ENCODE peak calls at places on chromosomes 3 and 15, in ten cellular contexts. Y, A, H, Q, T, N, J, E, D and Z are unnamed samples.

GRCh38 chr3:40718209-40718608 is 193.4 kb downstream of the ZNF621 start:
- DNase-seq in Y (no peak), A (no peak), H (no peak), Q (no peak), T (no peak), N (no peak), J (no peak), E (no peak), D (no peak), Z (no peak)

GRCh38 chr15:66389859-66390382 is 3.2 kb downstream of the MAP2K1 start:
- DNase-seq in Y (no peak), A (no peak), H (no peak), Q (no peak), T (no peak), N (no peak), J (no peak), E (no peak), D (no peak), Z (no peak)

GRCh38 chr15:81091889-81092558 is 42.0 kb upstream of the CFAP161 start:
- DNase-seq in Y (no peak), A (no peak), H (no peak), Q (no peak), T (no peak), N (peak), J (no peak), E (peak), D (peak), Z (no peak)

GRCh38 chr3:33474895-33475294 is 34.7 kb upstream of the UBP1 start:
- DNase-seq in Y (no peak), A (no peak), H (no peak), Q (no peak), T (no peak), N (no peak), J (no peak), E (no peak), D (no peak), Z (no peak)

GRCh38 chr15:48962662-48963523 is 826 bp downstream of the SHC4 start:
- DNase-seq in Y (no peak), A (no peak), H (no peak), Q (peak), T (no peak), N (peak), J (no peak), E (no peak), D (no peak), Z (no peak)

GRCh38 chr3:184600685-184601377 is 39.2 kb downstream of the EPHB3 start:
- DNase-seq in Y (no peak), A (no peak), H (no peak), Q (no peak), T (no peak), N (no peak), J (no peak), E (no peak), D (no peak), Z (no peak)

GRCh38 chr3:122183521-122183892 is at the start of gene CASR:
- DNase-seq in Y (peak), A (peak), H (no peak), Q (no peak), T (peak), N (no peak), J (no peak), E (no peak), D (no peak), Z (no peak)

GRCh38 chr3:134373278-134373941 is 837 bp downstream of the AMOTL2 start:
- DNase-seq in Y (peak), A (peak), H (peak), Q (peak), T (peak), N (peak), J (peak), E (no peak), D (no peak), Z (peak)

GRCh38 chr3:168040624-168041208 is 55.0 kb downstream of the GOLIM4 start:
- DNase-seq in Y (no peak), A (no peak), H (no peak), Q (no peak), T (no peak), N (no peak), J (no peak), E (peak), D (peak), Z (no peak)

GRCh38 chr3:12708584-12709192 is 44.8 kb upstream of the RAF1 start:
- DNase-seq in Y (no peak), A (no peak), H (peak), Q (peak), T (no peak), N (peak), J (no peak), E (no peak), D (no peak), Z (no peak)

GRCh38 chr3:159892171-159892791 is 96.4 kb upstream of the IL12A start:
- DNase-seq in Y (no peak), A (no peak), H (no peak), Q (no peak), T (no peak), N (no peak), J (no peak), E (no peak), D (no peak), Z (no peak)

GRCh38 chr15:64883097-64883581 is 28.6 kb upstream of the ANKDD1A start:
- DNase-seq in Y (no peak), A (no peak), H (no peak), Q (no peak), T (peak), N (no peak), J (no peak), E (no peak), D (no peak), Z (no peak)

GRCh38 chr3:113055201-113055600 is 64.4 kb downstream of the GTPBP8 start:
- DNase-seq in Y (no peak), A (no peak), H (no peak), Q (no peak), T (no peak), N (no peak), J (no peak), E (no peak), D (no peak), Z (no peak)

GRCh38 chr3:113053169-113053568 is 62.4 kb downstream of the GTPBP8 start:
- DNase-seq in Y (no peak), A (no peak), H (no peak), Q (no peak), T (no peak), N (no peak), J (no peak), E (no peak), D (no peak), Z (no peak)

GRCh38 chr3:113057117-113057516 is 66.3 kb downstream of the GTPBP8 start:
- DNase-seq in Y (no peak), A (no peak), H (no peak), Q (no peak), T (no peak), N (no peak), J (no peak), E (no peak), D (no peak), Z (no peak)

GRCh38 chr3:113051827-113052226 is 61.0 kb downstream of the GTPBP8 start:
- DNase-seq in Y (no peak), A (no peak), H (no peak), Q (no peak), T (no peak), N (no peak), J (no peak), E (no peak), D (no peak), Z (no peak)

GRCh38 chr3:113054552-113054951 is 63.8 kb downstream of the GTPBP8 start:
- DNase-seq in Y (no peak), A (no peak), H (no peak), Q (no peak), T (no peak), N (no peak), J (no peak), E (no peak), D (no peak), Z (no peak)
- H3K27ac ChIP-seq in Y (no peak), A (no peak), H (no peak), Q (no peak), T (no peak), N (no peak), J (no peak), E (no peak), D (no peak), Z (no peak)

DNA sequence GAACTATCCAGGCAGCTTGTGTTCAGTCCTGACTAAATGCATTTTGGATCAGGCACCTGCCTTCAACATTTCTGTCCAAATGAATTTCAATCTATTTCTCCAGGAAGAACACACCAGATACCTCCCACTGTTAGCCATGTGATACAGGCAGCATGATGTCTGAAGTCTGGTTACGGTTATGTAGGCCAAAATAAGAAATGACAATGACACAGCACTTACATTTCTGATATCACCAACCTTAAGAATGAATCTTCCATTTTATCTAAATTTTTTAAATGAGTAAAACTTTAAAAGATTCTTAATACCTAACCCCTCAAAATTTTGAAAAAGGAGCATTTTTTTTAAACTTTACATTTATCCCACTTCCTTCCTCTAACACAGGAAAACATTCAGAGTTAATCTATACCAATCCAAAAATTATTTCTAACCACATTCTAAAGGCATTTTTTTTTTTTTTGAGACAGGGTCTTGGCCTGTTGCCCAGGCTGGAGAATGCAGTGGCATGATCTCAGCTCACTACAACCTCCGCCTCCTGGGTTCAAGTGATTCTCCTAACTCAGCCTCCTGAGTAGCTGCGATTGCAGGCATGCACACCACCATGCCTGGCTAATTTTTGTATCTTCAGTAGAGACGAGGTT is at the start of gene MAP4:
- DNase-seq in Y (no peak), A (no peak), H (no peak), Q (no peak), T (no peak), N (peak), J (no peak), E (peak), D (no peak), Z (no peak)
- TF ChIP-seq POLR2A in Y (no peak), A (no peak), H (no peak), Q (no peak), T (no peak), N (peak), J (no peak), E (no peak), D (no peak), Z (no peak)

GRCh38 chr3:186882881-186883685 is 40.6 kb downstream of the ADIPOQ start:
- DNase-seq in Y (no peak), A (no peak), H (no peak), Q (no peak), T (no peak), N (no peak), J (no peak), E (peak), D (peak), Z (peak)

GRCh38 chr3:186880392-186880791 is 37.9 kb downstream of the ADIPOQ start:
- DNase-seq in Y (no peak), A (no peak), H (no peak), Q (no peak), T (no peak), N (no peak), J (no peak), E (no peak), D (no peak), Z (peak)

GRCh38 chr3:186883686-186884058 is 41.2 kb downstream of the ADIPOQ start:
- DNase-seq in Y (no peak), A (no peak), H (no peak), Q (no peak), T (no peak), N (no peak), J (no peak), E (no peak), D (no peak), Z (no peak)

GRCh38 chr3:186879776-186880175 is 37.3 kb downstream of the ADIPOQ start:
- DNase-seq in Y (no peak), A (no peak), H (no peak), Q (no peak), T (no peak), N (no peak), J (no peak), E (no peak), D (no peak), Z (no peak)

DNA sequence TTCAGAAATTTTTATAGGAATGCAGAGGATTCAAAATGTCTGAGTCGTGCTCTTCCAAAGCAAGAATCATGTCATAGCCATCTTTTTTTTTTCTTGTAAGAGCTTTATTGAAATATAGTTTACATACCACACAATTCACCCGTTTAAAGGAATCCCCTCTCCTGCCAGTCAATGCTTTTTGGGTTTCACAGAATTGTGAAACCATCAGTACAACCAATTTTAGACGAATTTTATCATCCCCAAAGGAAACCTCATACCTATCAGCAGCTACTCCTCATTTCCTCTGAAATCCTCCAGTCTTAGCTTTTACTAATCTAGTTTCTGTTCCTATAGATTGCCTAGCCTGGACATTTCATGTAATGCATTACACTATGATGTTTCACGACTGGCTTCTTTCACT is 39.6 kb downstream of the ADIPOQ start:
- DNase-seq in Y (no peak), A (no peak), H (no peak), Q (no peak), T (no peak), N (no peak), J (no peak), E (no peak), D (no peak), Z (no peak)
- H3K27ac ChIP-seq in Y (no peak), A (no peak), H (no peak), Q (no peak), T (no peak), N (no peak), J (no peak), E (peak), D (no peak), Z (no peak)

GRCh38 chr3:125072749-125073404 is 17.1 kb upstream of the HEG1 start:
- DNase-seq in Y (no peak), A (no peak), H (no peak), Q (no peak), T (no peak), N (no peak), J (no peak), E (no peak), D (no peak), Z (no peak)

GRCh38 chr3:125072310-125072709 is 16.5 kb upstream of the HEG1 start:
- DNase-seq in Y (no peak), A (no peak), H (no peak), Q (no peak), T (no peak), N (no peak), J (no peak), E (no peak), D (no peak), Z (no peak)

GRCh38 chr3:125075738-125076137 is 19.9 kb upstream of the HEG1 start:
- DNase-seq in Y (no peak), A (no peak), H (no peak), Q (no peak), T (no peak), N (no peak), J (no peak), E (no peak), D (no peak), Z (no peak)

GRCh38 chr3:125076464-125076863 is 20.7 kb upstream of the HEG1 start:
- DNase-seq in Y (no peak), A (no peak), H (no peak), Q (no peak), T (no peak), N (no peak), J (no peak), E (no peak), D (no peak), Z (no peak)

DNA sequence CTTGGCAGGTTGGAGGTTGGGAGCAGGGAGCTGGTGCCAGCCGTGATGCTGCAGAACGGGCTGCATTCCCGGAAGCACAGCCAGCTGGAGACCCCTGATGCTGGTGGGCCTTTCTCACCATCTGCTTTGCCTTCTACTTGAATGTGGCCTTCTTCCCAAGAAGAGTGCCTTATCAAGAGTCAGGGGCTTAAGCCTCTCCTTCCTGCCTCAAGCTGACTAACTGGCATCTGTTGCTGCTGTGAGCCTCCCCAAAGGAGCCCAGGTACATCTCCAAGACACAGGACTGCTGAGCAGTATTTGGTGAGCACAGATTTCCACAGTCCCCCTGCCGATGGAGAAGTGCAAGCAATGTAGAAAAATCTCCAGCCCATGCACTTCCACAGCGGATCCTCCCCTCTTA is 17.7 kb upstream of the HEG1 start:
- DNase-seq in Y (no peak), A (no peak), H (no peak), Q (no peak), T (no peak), N (no peak), J (no peak), E (no peak), D (no peak), Z (no peak)
- TF ChIP-seq POLR2A in Y (no peak), A (no peak), H (no peak), Q (no peak), T (no peak), N (no peak), J (no peak), E (no peak), D (no peak), Z (no peak)

GRCh38 chr3:32076566-32076965 is 29.9 kb upstream of the GPD1L start:
- DNase-seq in Y (no peak), A (no peak), H (no peak), Q (no peak), T (no peak), N (no peak), J (no peak), E (no peak), D (no peak), Z (no peak)

GRCh38 chr3:32082727-32083126 is 23.7 kb upstream of the GPD1L start:
- DNase-seq in Y (peak), A (no peak), H (no peak), Q (no peak), T (no peak), N (no peak), J (no peak), E (no peak), D (no peak), Z (no peak)

GRCh38 chr3:32078085-32078634 is 28.3 kb upstream of the GPD1L start:
- DNase-seq in Y (no peak), A (no peak), H (no peak), Q (no peak), T (no peak), N (no peak), J (no peak), E (no peak), D (no peak), Z (no peak)

GRCh38 chr3:32078864-32079263 is 27.6 kb upstream of the GPD1L start:
- DNase-seq in Y (no peak), A (no peak), H (no peak), Q (no peak), T (no peak), N (no peak), J (no peak), E (no peak), D (no peak), Z (no peak)

GRCh38 chr3:32077260-32078084 is 28.9 kb upstream of the GPD1L start:
- DNase-seq in Y (peak), A (peak), H (no peak), Q (no peak), T (no peak), N (no peak), J (no peak), E (peak), D (no peak), Z (no peak)
- H3K27ac ChIP-seq in Y (peak), A (peak), H (no peak), Q (no peak), T (no peak), N (peak), J (no peak), E (no peak), D (no peak), Z (peak)

DNA sequence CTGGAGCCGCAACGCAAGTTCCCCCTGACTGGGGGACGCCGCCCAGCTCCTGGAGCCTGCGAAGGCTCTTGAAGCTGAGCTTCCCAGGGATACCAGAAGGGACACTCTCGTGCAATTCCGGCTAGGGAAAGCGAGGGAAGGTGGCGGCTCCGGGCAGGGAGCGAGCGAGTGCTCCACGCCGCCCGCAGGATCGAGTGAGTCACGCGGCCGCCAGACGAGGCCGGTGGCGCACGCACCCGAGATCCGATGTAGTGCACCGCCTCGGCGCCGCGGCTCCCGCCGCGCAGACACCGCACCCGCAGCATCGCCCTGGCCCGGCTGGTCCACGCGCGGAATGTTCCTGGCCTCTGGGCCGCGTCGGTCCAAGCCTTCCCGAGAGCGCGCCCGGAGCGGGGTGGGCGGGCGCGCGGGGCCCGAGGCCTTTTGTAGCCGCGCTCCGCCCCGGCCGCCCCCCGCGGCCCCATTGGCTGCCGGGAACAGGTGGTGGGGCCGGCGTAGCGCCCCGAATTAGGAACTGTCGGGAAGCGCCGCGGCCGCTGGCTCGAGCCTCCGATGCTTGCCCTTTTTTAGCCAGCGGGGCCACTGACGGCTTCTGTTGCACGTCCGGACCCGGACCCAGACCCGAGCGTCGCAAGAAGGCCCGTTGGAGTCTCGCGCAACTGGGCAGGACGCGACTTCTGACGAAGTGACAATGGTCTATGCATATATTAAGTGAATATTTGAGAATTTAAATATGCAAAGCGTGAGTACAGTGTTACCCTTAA is at the start of gene GATM:
- DNase-seq in Y (peak), A (peak), H (peak), Q (peak), T (peak), N (peak), J (peak), E (no peak), D (no peak), Z (peak)
- TF ChIP-seq POLR2A in Y (peak), A (no peak), H (no peak), Q (peak), T (no peak), N (peak), J (peak), E (no peak), D (no peak), Z (no peak)